ENCODE peak calls at places on chromosome 1, in ten cellular contexts. B is GM13977; F is GM06990; W is kidney; R is heart right ventricle; D is CD8-positive, alpha-beta T cell; X is pancreas; Q is IMR-90; C is fibroblast of mammary gland; A is AG09309. U is an unnamed sample.

GRCh38 chr1:105138445-105138821 is 1388.7 kb downstream of the AMY1C start:
- DNase-seq in X (peak), F (no peak), Q (no peak), D (no peak), C (peak), B (no peak), R (no peak), A (no peak), W (no peak), U (no peak)

GRCh38 chr1:16905856-16906702 is 10.3 kb downstream of the RNU1-2 start:
- DNase-seq in A (no peak), X (no peak), R (no peak), C (peak), D (no peak), F (no peak), W (no peak), Q (peak), B (no peak), U (no peak)

GRCh38 chr1:211639500-211640361 is 35.7 kb downstream of the NEK2 start:
- DNase-seq in C (peak), A (peak), Q (peak), B (no peak), F (no peak), R (no peak), W (no peak), D (no peak), X (no peak), U (no peak)

GRCh38 chr1:67747667-67748066 is 62.7 kb downstream of the GADD45A start:
- DNase-seq in Q (peak), A (no peak), F (no peak), C (peak), B (no peak), R (no peak), D (no peak), X (no peak), W (no peak), U (no peak)

GRCh38 chr1:25802915-25803314 is 2.9 kb downstream of the SELENON start:
- DNase-seq in C (no peak), R (no peak), A (no peak), Q (no peak), B (peak), W (no peak), X (peak), D (no peak), F (no peak), U (no peak)

GRCh38 chr1:234533975-234534876 is 55.2 kb upstream of the TARBP1 start:
- DNase-seq in Q (peak), B (no peak), D (no peak), X (peak), W (peak), R (peak), A (peak), C (peak), F (no peak), U (no peak)

GRCh38 chr1:77888429-77889239 is at the start of gene NEXN:
- DNase-seq in D (peak), A (no peak), F (peak), C (peak), B (peak), X (peak), W (peak), Q (peak), R (peak), U (peak)

GRCh38 chr1:163291461-163291860 is 30.3 kb upstream of the NUF2 start:
- DNase-seq in X (no peak), R (no peak), C (no peak), Q (no peak), W (no peak), A (no peak), B (no peak), D (no peak), F (no peak), U (no peak)

GRCh38 chr1:117164209-117164608 is 42.7 kb upstream of the TRIM45 start:
- DNase-seq in D (no peak), Q (no peak), C (no peak), X (no peak), B (no peak), A (no peak), W (no peak), R (peak), F (no peak), U (no peak)

GRCh38 chr1:183101841-183102276 is 78.6 kb downstream of the LAMC1 start:
- DNase-seq in C (peak), Q (no peak), X (no peak), F (peak), B (no peak), R (no peak), A (no peak), D (no peak), W (peak), U (no peak)

GRCh38 chr1:210198840-210199239 is 33.8 kb upstream of the SERTAD4 start:
- DNase-seq in D (no peak), R (no peak), C (no peak), A (no peak), F (no peak), W (no peak), B (no peak), Q (no peak), X (no peak), U (no peak)

GRCh38 chr1:208652300-208653160 is 408.3 kb upstream of the PLXNA2 start:
- DNase-seq in D (no peak), F (no peak), R (peak), B (peak), C (peak), X (peak), Q (peak), A (peak), W (no peak), U (peak)

GRCh38 chr1:181134543-181135461 is 46.3 kb downstream of the IER5 start:
- DNase-seq in D (no peak), X (peak), Q (peak), B (peak), A (no peak), C (peak), R (peak), F (peak), W (peak), U (no peak)

GRCh38 chr1:207499573-207499972 is 3.6 kb downstream of the CR1 start:
- DNase-seq in A (peak), X (no peak), Q (peak), W (no peak), F (no peak), C (peak), R (peak), D (peak), B (peak), U (peak)

GRCh38 chr1:89578151-89578550 is 53.5 kb downstream of the LRRC8B start:
- DNase-seq in B (no peak), X (no peak), A (no peak), Q (no peak), R (no peak), C (no peak), D (no peak), F (no peak), W (no peak), U (no peak)

GRCh38 chr1:198909973-198910372 is 271.1 kb downstream of the PTPRC start:
- DNase-seq in Q (peak), R (no peak), W (no peak), D (no peak), C (peak), A (no peak), X (no peak), F (no peak), B (no peak), U (no peak)

GRCh38 chr1:21911205-21912001 is 25.7 kb downstream of the HSPG2 start:
- DNase-seq in F (no peak), W (peak), D (no peak), Q (no peak), R (peak), B (no peak), C (peak), X (no peak), A (no peak), U (peak)

GRCh38 chr1:114227059-114227458 is 73.4 kb upstream of the SYT6 start:
- DNase-seq in D (no peak), Q (no peak), A (no peak), R (peak), X (no peak), W (no peak), F (no peak), C (no peak), B (no peak), U (no peak)

GRCh38 chr1:90502696-90503095 is 214.4 kb downstream of the BARHL2 start:
- DNase-seq in Q (no peak), C (no peak), F (no peak), B (no peak), X (no peak), D (no peak), R (no peak), A (no peak), W (no peak), U (no peak)

GRCh38 chr1:51425273-51425672 is 93.8 kb downstream of the EPS15 start:
- DNase-seq in C (no peak), W (no peak), B (no peak), R (no peak), Q (no peak), F (no peak), X (no peak), A (no peak), D (no peak), U (no peak)

GRCh38 chr1:63912643-63913042 is 138.8 kb downstream of the ROR1 start:
- DNase-seq in Q (no peak), D (no peak), C (no peak), A (no peak), W (no peak), F (no peak), R (no peak), X (no peak), B (no peak), U (no peak)

GRCh38 chr1:155003227-155003765 is 694 bp downstream of the ZBTB7B start:
- DNase-seq in R (no peak), F (peak), Q (no peak), A (no peak), W (no peak), X (no peak), C (no peak), B (no peak), D (no peak), U (no peak)

GRCh38 chr1:112904071-112904830 is 51.7 kb downstream of the SLC16A1 start:
- DNase-seq in R (no peak), W (no peak), X (no peak), F (no peak), A (peak), D (peak), B (no peak), C (peak), Q (peak), U (no peak)

GRCh38 chr1:157045251-157046218 is at the start of gene ARHGEF11:
- DNase-seq in R (peak), F (peak), Q (peak), B (peak), A (peak), W (peak), D (no peak), X (peak), C (peak), U (peak)

GRCh38 chr1:228995229-228995628 is 259.9 kb downstream of the RHOU start:
- DNase-seq in F (no peak), W (no peak), Q (no peak), R (no peak), B (no peak), A (no peak), C (no peak), X (no peak), D (no peak), U (no peak)

GRCh38 chr1:54108156-54108555 is 44.6 kb downstream of the CDCP2 start:
- DNase-seq in C (no peak), A (no peak), R (no peak), W (no peak), B (no peak), X (no peak), Q (no peak), D (no peak), F (no peak), U (no peak)

GRCh38 chr1:234611153-234611798 is 1.3 kb upstream of the IRF2BP2 start:
- DNase-seq in R (peak), Q (peak), F (no peak), B (peak), X (no peak), W (no peak), A (no peak), C (peak), D (no peak), U (peak)

GRCh38 chr1:67850151-67850551 is 16.9 kb upstream of the GNG12 start:
- DNase-seq in R (no peak), C (peak), F (no peak), Q (peak), A (no peak), B (no peak), X (no peak), D (no peak), W (no peak), U (peak)

GRCh38 chr1:235199441-235199840 is 38.4 kb upstream of the RBM34 start:
- DNase-seq in Q (peak), F (no peak), D (no peak), B (no peak), A (peak), C (peak), X (no peak), W (no peak), R (no peak), U (peak)

GRCh38 chr1:17611991-17612390 is 72.5 kb downstream of the ARHGEF10L start:
- DNase-seq in B (no peak), D (no peak), X (no peak), R (no peak), C (peak), F (no peak), A (no peak), W (no peak), Q (peak), U (no peak)

DNA sequence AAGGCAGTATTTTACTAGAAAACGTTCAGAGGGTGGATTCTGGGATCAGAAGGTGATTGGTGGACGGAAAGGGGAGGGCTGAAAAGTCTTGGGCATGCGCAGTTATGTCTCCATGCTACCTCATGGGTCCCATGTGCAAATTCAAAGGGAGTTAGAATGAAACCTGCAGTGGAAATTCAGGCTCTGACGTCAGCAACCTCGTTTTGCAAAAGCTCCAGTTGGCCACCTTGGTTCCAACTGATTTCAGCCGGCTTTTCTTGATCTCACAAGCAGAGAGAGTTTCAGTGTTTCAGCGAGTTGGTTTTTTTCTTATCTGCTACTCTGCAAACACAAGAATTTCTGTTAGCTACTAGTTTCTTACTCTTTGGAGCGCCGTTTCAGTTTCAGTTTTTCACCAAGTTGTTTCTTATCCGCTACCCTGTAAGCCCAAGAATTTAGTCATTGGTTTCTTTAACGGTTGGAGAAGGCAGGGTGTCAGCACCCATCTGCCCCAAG is 69.8 kb upstream of the PGBD5 start:
- DNase-seq in W (no peak), X (peak), R (no peak), D (no peak), Q (no peak), F (no peak), A (no peak), B (no peak), C (no peak), U (no peak)
- TF ChIP-seq CTCF in W (no peak), X (no peak), R (no peak), D (no peak), Q (no peak), F (no peak), A (no peak), B (no peak), C (no peak), U (no peak)

GRCh38 chr1:47711211-47711847 is 273.5 kb downstream of the FOXD2 start:
- DNase-seq in F (no peak), W (no peak), A (no peak), C (no peak), R (no peak), X (no peak), Q (no peak), B (no peak), D (no peak), U (no peak)

GRCh38 chr1:47707887-47708535 is 270.2 kb downstream of the FOXD2 start:
- DNase-seq in C (no peak), R (no peak), D (no peak), A (no peak), X (no peak), F (no peak), W (no peak), Q (no peak), B (no peak), U (no peak)

GRCh38 chr1:47710075-47711071 is 272.5 kb downstream of the FOXD2 start:
- DNase-seq in W (peak), Q (peak), A (no peak), B (peak), X (peak), D (peak), R (peak), F (peak), C (peak), U (peak)

GRCh38 chr1:47708658-47709301 is 270.9 kb downstream of the FOXD2 start:
- DNase-seq in R (no peak), D (no peak), Q (no peak), C (no peak), B (peak), A (no peak), W (no peak), F (no peak), X (no peak), U (peak)

DNA sequence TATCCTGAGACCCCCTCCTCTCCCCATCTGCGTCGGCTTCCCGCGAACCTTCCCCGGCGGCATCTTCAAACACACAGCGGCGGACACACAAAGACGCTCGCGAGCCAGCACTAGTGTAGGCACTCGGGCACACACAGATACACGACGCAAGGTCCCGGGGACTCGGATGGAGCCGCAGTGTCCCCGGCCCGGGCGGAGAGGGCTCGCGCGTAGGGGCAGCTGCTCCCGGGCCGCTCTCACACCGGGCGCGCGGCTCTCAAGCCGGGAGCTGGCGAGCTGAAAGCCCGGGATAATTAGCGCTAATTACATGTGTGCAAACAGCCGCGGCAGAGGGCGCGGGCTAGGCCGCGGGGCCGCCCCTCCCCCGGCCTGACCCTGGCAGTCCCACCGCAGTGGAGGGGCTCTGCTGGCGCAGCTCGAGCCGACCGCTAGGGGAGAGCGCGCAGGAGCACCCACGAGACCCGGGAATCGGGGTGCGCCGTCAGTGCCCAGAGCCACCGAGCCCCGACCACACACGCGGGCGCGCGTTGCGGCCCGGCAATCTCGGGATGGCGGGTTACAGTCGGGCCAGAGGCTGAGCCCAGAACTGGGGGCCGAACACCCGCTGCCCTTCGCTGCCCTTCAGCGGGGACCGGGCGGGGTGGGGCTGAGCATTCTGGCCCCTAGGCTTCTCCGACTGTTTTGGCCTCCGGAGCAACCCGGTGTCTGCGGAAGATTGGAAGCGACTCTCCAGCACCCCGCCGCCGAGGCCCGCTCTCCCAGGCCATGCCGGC is 271.6 kb downstream of the FOXD2 start:
- DNase-seq in A (no peak), F (peak), W (no peak), D (no peak), R (no peak), B (peak), Q (no peak), X (no peak), C (no peak), U (peak)
- TF ChIP-seq CTCF in A (peak), F (peak), W (no peak), D (no peak), R (no peak), B (peak), Q (no peak), X (no peak), C (no peak), U (peak)

GRCh38 chr1:3417082-3417728 is 37.3 kb upstream of the ARHGEF16 start:
- DNase-seq in W (no peak), R (no peak), C (no peak), B (no peak), F (no peak), D (no peak), X (no peak), Q (no peak), A (no peak), U (no peak)

GRCh38 chr1:3411806-3412205 is 42.7 kb upstream of the ARHGEF16 start:
- DNase-seq in F (no peak), R (no peak), B (no peak), W (no peak), C (no peak), A (no peak), X (no peak), D (no peak), Q (no peak), U (no peak)

GRCh38 chr1:3415260-3415952 is 39.1 kb upstream of the ARHGEF16 start:
- DNase-seq in W (no peak), A (no peak), B (no peak), D (no peak), R (peak), Q (no peak), F (no peak), X (no peak), C (no peak), U (no peak)

GRCh38 chr1:3412376-3412775 is 42.1 kb upstream of the ARHGEF16 start:
- DNase-seq in R (no peak), B (no peak), D (no peak), C (no peak), Q (no peak), X (no peak), F (no peak), W (no peak), A (no peak), U (no peak)

GRCh38 chr1:3413975-3414710 is 40.3 kb upstream of the ARHGEF16 start:
- DNase-seq in R (no peak), Q (no peak), A (no peak), F (no peak), B (peak), D (no peak), X (peak), W (no peak), C (no peak), U (no peak)
- TF ChIP-seq CTCF in R (no peak), Q (no peak), A (no peak), F (no peak), B (no peak), D (no peak), X (no peak), W (no peak), C (no peak), U (no peak)

GRCh38 chr1:212698467-212699103 is 1.1 kb downstream of the BATF3 start:
- DNase-seq in C (no peak), Q (no peak), F (no peak), X (no peak), R (no peak), B (no peak), D (no peak), W (no peak), A (no peak), U (no peak)
- TF ChIP-seq CTCF in C (no peak), Q (no peak), F (no peak), X (no peak), R (no peak), B (peak), D (no peak), W (no peak), A (no peak), U (no peak)

GRCh38 chr1:223244366-223245103 is 101.5 kb upstream of the TLR5 start:
- DNase-seq in F (peak), D (no peak), C (peak), R (no peak), A (no peak), X (no peak), Q (peak), W (no peak), B (peak), U (no peak)
- TF ChIP-seq CTCF in F (peak), D (no peak), C (peak), R (peak), A (peak), X (no peak), Q (peak), W (peak), B (no peak), U (no peak)

DNA sequence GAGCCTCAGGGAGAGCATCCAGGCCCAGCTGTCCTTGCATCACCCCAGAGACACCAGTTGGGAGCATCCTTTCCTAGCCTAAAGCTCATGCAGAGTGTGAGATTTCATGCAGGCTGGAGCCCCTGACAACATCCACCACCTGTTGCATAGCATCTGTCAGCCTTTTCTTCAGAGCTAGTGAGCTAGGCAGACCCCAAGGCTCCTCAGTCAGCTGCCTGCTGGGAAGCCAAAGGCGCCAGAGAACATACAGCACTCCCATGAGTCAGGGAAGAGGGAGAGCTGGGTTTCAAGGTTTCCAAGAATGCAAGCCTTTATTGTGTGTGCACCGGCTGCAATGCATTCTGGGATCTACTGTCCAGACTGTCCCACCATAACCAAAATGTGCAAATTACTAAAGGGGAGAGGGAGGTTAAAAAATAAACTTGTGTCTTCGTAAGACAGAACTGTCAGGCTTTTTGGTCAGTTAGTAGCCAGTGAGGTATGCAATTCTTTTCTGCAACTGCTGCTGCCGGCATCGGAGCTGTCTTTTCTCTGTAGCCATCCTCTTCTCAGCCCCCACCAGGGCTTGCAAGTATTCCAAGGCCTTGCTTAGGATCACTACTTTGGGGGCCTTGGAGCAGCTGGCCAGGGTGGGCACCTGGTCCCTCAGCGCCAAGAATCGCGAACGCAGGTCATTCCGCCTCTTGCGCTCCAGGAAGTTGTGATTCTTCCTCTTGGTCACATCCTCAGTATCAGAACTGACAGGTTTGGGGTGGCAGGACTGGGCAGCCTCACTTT is 4.6 kb downstream of the MYCL start:
- DNase-seq in D (no peak), A (no peak), C (peak), Q (peak), B (no peak), W (no peak), F (no peak), R (no peak), X (no peak), U (no peak)
- TF ChIP-seq CTCF in D (no peak), A (no peak), C (no peak), Q (peak), B (no peak), W (no peak), F (no peak), R (no peak), X (no peak), U (no peak)

GRCh38 chr1:59520759-59521442 is 224.0 kb downstream of the FGGY start:
- DNase-seq in W (peak), B (no peak), R (peak), F (no peak), X (no peak), C (peak), Q (peak), D (no peak), A (peak), U (no peak)
- TF ChIP-seq CTCF in W (no peak), B (no peak), R (no peak), F (no peak), X (no peak), C (no peak), Q (no peak), D (no peak), A (no peak), U (no peak)